ENCODE peak calls at places on chromosomes 5 and 9, in seven cellular contexts. D, G, I, Z, H, A and E are unnamed samples.

GRCh38 chr5:175826980-175827379 is 44.4 kb upstream of the CPLX2 start:
- DNase-seq in D (no peak), H (no peak), Z (no peak), A (no peak), I (peak), G (no peak), E (no peak)

GRCh38 chr9:14532716-14533115 is 160.5 kb downstream of the ZDHHC21 start:
- DNase-seq in Z (no peak), H (peak), A (no peak), D (no peak), G (no peak), I (no peak), E (no peak)

GRCh38 chr5:123937230-123937629 is 425.3 kb downstream of the CSNK1G3 start:
- DNase-seq in A (peak), H (peak), Z (peak), I (peak), G (peak), D (peak), E (peak)

GRCh38 chr9:133282454-133283238 is 7.6 kb upstream of the ABO start:
- DNase-seq in A (no peak), Z (no peak), H (no peak), G (no peak), D (no peak), I (peak), E (no peak)

GRCh38 chr5:171462136-171462927 is 42.9 kb downstream of the FGF18 start:
- DNase-seq in H (no peak), D (no peak), G (peak), A (no peak), Z (no peak), I (no peak), E (no peak)

GRCh38 chr9:1995084-1995483 is 20.1 kb upstream of the SMARCA2 start:
- DNase-seq in G (no peak), H (no peak), I (no peak), A (no peak), Z (no peak), D (no peak), E (no peak)

GRCh38 chr5:177432143-177432904 is 5.8 kb downstream of the GRK6 start:
- DNase-seq in Z (no peak), I (no peak), G (no peak), A (no peak), H (no peak), D (no peak), E (no peak)

GRCh38 chr5:58502032-58502431 is 10.8 kb downstream of the GAPT start:
- DNase-seq in I (no peak), A (no peak), G (no peak), H (no peak), Z (no peak), D (no peak), E (peak)

GRCh38 chr5:53334431-53334941 is 145.9 kb upstream of the FST start:
- DNase-seq in D (no peak), H (no peak), Z (no peak), G (no peak), A (no peak), I (no peak), E (no peak)

GRCh38 chr9:129278391-129279237 is 100.6 kb upstream of the IER5L start:
- DNase-seq in Z (no peak), H (no peak), D (peak), G (no peak), A (no peak), I (peak), E (peak)

GRCh38 chr9:91495450-91495849 is 71.8 kb upstream of the NFIL3 start:
- DNase-seq in Z (no peak), G (no peak), D (no peak), I (no peak), H (no peak), A (no peak), E (no peak)

GRCh38 chr9:98318834-98319478 is 63.5 kb upstream of the TBC1D2 start:
- DNase-seq in Z (no peak), D (no peak), H (no peak), I (peak), G (no peak), A (no peak), E (no peak)

GRCh38 chr9:98315551-98316060 is 60.2 kb upstream of the TBC1D2 start:
- DNase-seq in D (peak), A (peak), Z (peak), G (peak), H (peak), I (peak), E (peak)

GRCh38 chr9:98318041-98318790 is 62.8 kb upstream of the TBC1D2 start:
- DNase-seq in G (no peak), I (no peak), Z (no peak), H (no peak), A (no peak), D (no peak), E (no peak)

GRCh38 chr9:98316445-98317133 is 61.1 kb upstream of the TBC1D2 start:
- DNase-seq in H (no peak), G (no peak), I (peak), A (no peak), D (no peak), Z (no peak), E (no peak)

DNA sequence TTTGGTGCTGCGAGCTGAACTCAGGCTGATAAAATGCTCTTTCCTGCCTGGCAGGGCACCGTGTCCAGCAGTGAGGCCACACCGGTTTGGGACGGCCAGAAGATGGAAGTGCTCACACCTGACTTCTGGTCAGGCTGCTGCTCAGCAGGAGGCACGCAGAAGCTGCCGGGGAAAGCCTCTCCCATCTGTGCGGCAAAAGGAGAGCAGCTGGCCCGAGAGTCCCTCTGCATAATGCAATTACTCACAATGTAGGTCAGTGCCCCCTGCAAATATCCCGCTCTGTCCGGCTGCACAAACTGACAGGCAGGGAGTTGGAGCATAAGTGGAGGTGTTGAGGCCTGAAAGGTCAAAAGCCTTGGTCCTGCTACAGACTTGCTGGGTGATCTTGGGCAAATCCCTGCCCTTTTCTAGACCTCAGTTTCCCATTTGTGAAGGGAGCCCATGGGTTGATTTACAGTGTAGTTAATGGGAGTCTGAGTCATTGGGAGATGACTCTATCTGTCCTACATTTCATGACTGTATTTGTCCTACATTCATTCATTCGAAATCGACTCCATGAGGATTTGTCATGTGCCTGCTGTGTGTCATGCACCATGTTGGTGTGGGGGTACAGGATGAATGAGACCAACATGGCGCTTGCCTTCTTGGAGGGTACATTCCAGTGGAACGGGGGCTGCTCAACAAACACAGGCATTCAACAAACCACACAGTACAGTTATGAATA is 61.8 kb upstream of the TBC1D2 start:
- DNase-seq in H (no peak), G (no peak), Z (peak), A (no peak), D (no peak), I (no peak), E (no peak)
- TF ChIP-seq JUND in H (no peak), G (no peak), Z (no peak), A (no peak), D (no peak), I (no peak), E (no peak)

GRCh38 chr5:180069589-180070247 is 1.8 kb downstream of the RNF130 start:
- DNase-seq in Z (no peak), I (no peak), A (no peak), D (no peak), H (peak), G (no peak), E (no peak)
- TF ChIP-seq JUND in Z (no peak), I (no peak), A (no peak), D (no peak), H (no peak), G (no peak), E (no peak)

GRCh38 chr9:113298311-113298710 is 4.9 kb downstream of the RNF183 start:
- DNase-seq in G (no peak), D (no peak), Z (no peak), H (no peak), A (no peak), I (no peak), E (no peak)
- TF ChIP-seq JUND in G (no peak), D (no peak), Z (no peak), H (no peak), A (no peak), I (no peak), E (no peak)

DNA sequence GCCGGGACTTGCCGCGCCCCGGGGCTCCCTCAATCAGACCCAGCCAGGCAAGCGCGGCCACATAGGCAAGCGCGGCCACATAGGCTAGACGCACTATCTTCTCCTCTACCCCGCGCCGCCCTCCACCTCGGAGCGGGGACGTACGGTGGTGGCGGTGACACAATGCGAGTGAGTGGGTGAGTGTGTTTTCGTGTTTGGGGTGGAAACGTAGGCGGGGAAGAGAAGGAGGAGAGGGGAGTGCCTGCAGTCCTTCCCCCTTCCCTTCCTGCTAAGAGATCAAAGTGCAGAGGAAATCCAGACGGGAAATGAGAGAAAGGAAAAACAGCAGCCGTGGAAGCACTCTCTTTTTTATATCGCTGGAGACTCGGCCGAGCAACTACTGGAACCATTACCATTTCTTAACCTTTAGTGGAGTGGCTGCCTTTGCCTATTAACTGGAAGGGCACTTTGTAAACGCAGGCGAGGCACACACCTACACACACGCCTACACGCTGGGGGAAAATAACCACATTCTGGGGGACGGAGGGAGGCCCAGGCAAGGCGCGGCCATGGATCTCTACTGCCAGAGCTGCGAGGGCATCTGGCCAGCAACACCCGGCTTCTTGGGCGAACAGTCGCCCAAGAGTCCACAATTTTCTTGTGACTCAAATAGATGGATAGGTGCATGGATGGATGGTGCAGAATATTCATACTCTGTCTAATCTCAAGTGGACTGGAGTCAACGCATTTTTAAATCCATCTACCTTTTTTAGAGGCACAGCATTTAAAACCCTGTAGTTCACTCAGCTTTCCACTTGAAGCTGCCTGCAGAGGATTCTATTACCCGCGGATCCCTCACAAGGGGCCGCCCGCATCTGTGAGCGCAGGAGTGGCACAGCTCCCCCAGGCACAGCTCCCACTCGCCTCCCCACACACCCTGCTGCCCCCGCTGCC is 2.1 kb downstream of the EDIL3 start:
- DNase-seq in H (no peak), D (no peak), A (no peak), Z (peak), G (no peak), I (no peak), E (no peak)
- TF ChIP-seq JUND in H (no peak), D (no peak), A (no peak), Z (no peak), G (no peak), I (no peak), E (no peak)

DNA sequence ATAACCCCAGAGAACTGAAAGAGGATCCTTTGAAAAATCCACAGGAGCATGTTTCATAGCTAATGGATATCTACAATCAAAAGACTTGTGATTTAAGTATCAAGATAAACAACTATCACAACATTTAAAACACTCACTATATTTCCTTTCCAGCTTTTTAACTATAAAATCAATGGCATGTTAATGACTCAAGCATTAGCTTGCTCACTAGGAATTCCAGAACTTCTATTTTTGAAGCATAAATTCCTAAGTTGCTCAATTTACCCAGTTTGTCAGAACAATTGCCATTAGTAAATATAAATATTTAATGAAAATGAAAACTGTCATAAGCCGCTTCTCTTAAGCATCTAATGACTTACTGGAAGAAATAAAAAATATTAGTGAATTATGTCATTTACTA is 355.3 kb downstream of the PRELID2 start:
- DNase-seq in H (no peak), I (no peak), A (no peak), G (no peak), D (no peak), Z (no peak), E (no peak)
- TF ChIP-seq JUND in H (no peak), I (no peak), A (no peak), G (no peak), D (no peak), Z (peak), E (no peak)

GRCh38 chr9:126337690-126338426 is 11.2 kb downstream of the MVB12B start:
- DNase-seq in D (no peak), A (no peak), I (no peak), Z (no peak), H (no peak), G (no peak), E (no peak)

GRCh38 chr9:126338945-126339344 is 12.3 kb downstream of the MVB12B start:
- DNase-seq in I (no peak), G (no peak), D (no peak), A (no peak), H (no peak), Z (no peak), E (no peak)

GRCh38 chr9:126334626-126335621 is 8.3 kb downstream of the MVB12B start:
- DNase-seq in Z (no peak), G (no peak), A (no peak), H (peak), I (no peak), D (no peak), E (peak)

GRCh38 chr9:126336350-126337335 is 10.0 kb downstream of the MVB12B start:
- DNase-seq in A (no peak), D (no peak), Z (no peak), H (no peak), G (no peak), I (no peak), E (no peak)

GRCh38 chr9:126335837-126336236 is 9.2 kb downstream of the MVB12B start:
- DNase-seq in G (no peak), H (no peak), D (no peak), A (no peak), I (no peak), Z (peak), E (no peak)
- TF ChIP-seq JUND in G (no peak), H (no peak), D (no peak), A (no peak), I (no peak), Z (no peak), E (no peak)

GRCh38 chr9:78298046-78298511 is 1.2 kb downstream of the PSAT1 start:
- DNase-seq in A (no peak), D (no peak), I (peak), Z (peak), G (no peak), H (peak), E (no peak)
- TF ChIP-seq JUND in A (no peak), D (no peak), I (no peak), Z (no peak), G (no peak), H (no peak), E (no peak)

DNA sequence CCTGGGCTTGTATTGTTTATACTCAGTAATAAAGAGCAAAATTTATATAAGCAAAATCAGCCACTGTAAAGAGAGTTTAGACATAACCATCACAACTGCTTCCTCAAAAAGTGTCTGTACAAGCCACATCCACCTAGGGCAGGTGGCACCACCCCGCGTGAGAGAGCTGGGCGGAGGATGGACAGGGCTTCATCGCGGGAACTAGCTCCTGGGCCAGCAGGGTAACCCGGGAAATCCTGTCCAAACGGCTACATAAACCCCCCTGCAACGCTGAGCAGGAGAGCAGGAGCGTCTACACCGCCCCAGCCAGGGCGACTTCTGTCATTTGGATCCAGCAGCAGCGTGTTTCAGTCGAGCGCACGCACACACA is 1.3 kb downstream of the SLC6A3 start:
- DNase-seq in A (no peak), Z (no peak), I (no peak), D (no peak), H (no peak), G (no peak), E (no peak)
- TF ChIP-seq JUND in A (no peak), Z (no peak), I (no peak), D (no peak), H (no peak), G (no peak), E (no peak)

GRCh38 chr9:4842213-4842612 is 49.5 kb downstream of the RCL1 start:
- DNase-seq in H (peak), G (no peak), A (no peak), Z (no peak), I (no peak), D (no peak), E (no peak)
- TF ChIP-seq JUND in H (no peak), G (no peak), A (no peak), Z (no peak), I (no peak), D (no peak), E (no peak)

GRCh38 chr9:106864533-106865143 is 1.7 kb downstream of the ZNF462 start:
- DNase-seq in A (no peak), Z (peak), H (no peak), G (no peak), I (no peak), D (no peak), E (peak)
- TF ChIP-seq JUND in A (no peak), Z (no peak), H (no peak), G (no peak), I (no peak), D (no peak), E (no peak)